ENCODE peak calls at places on chromosomes 4 and X, in eight cellular contexts. One of them, this sample, is unnamed. For H3K9me3, the result is how much of the 10 kb centered on the place peaks cover.

GRCh38 chr4:15162465-15163283 is 160.4 kb downstream of the CPEB2 start:
- DNase-seq in endodermal cell: no peak
- DNase-seq in endothelial cell of umbilical vein: peak
- DNase-seq in SK-N-SH: peak
- DNase-seq in GM23248: peak
- DNase-seq in neuronal stem cell: no peak
- DNase-seq in K562: peak
- DNase-seq in astrocyte: no peak
- DNase-seq in this sample: no peak

GRCh38 chrX:82748901-82749505 is 759.1 kb upstream of the POU3F4 start:
- DNase-seq in SK-N-SH: no peak
- DNase-seq in endothelial cell of umbilical vein: no peak
- DNase-seq in GM23248: peak
- DNase-seq in K562: no peak
- DNase-seq in endodermal cell: no peak
- DNase-seq in astrocyte: peak
- DNase-seq in neuronal stem cell: no peak
- DNase-seq in this sample: no peak

GRCh38 chrX:140525448-140525847 is 20.6 kb upstream of the SOX3 start:
- DNase-seq in endothelial cell of umbilical vein: no peak
- DNase-seq in endodermal cell: no peak
- DNase-seq in SK-N-SH: no peak
- DNase-seq in K562: no peak
- DNase-seq in neuronal stem cell: no peak
- DNase-seq in GM23248: peak
- DNase-seq in astrocyte: peak
- DNase-seq in this sample: no peak

GRCh38 chr4:82469776-82470345 is 39.5 kb downstream of the ENOPH1 start:
- DNase-seq in astrocyte: peak
- DNase-seq in SK-N-SH: no peak
- DNase-seq in K562: peak
- DNase-seq in neuronal stem cell: no peak
- DNase-seq in endothelial cell of umbilical vein: peak
- DNase-seq in endodermal cell: peak
- DNase-seq in GM23248: peak
- DNase-seq in this sample: no peak

GRCh38 chr4:96649536-96649935 is 809.6 kb downstream of the PDHA2 start:
- DNase-seq in neuronal stem cell: no peak
- DNase-seq in astrocyte: peak
- DNase-seq in endodermal cell: no peak
- DNase-seq in K562: no peak
- DNase-seq in SK-N-SH: no peak
- DNase-seq in endothelial cell of umbilical vein: peak
- DNase-seq in GM23248: no peak
- DNase-seq in this sample: no peak

GRCh38 chr4:8079916-8080753 is 78.5 kb downstream of the ABLIM2 start:
- DNase-seq in endothelial cell of umbilical vein: no peak
- DNase-seq in neuronal stem cell: no peak
- DNase-seq in astrocyte: no peak
- DNase-seq in endodermal cell: peak
- DNase-seq in GM23248: no peak
- DNase-seq in K562: no peak
- DNase-seq in SK-N-SH: no peak
- DNase-seq in this sample: no peak

GRCh38 chr4:39319678-39320077 is 46.5 kb downstream of the RFC1 start:
- DNase-seq in endodermal cell: no peak
- DNase-seq in SK-N-SH: peak
- DNase-seq in GM23248: peak
- DNase-seq in astrocyte: peak
- DNase-seq in endothelial cell of umbilical vein: peak
- DNase-seq in K562: peak
- DNase-seq in neuronal stem cell: no peak
- DNase-seq in this sample: no peak

GRCh38 chr4:181855307-181855706 is 387.9 kb upstream of the TENM3 start:
- DNase-seq in SK-N-SH: no peak
- DNase-seq in neuronal stem cell: no peak
- DNase-seq in astrocyte: no peak
- DNase-seq in endodermal cell: no peak
- DNase-seq in K562: no peak
- DNase-seq in endothelial cell of umbilical vein: no peak
- DNase-seq in GM23248: no peak
- DNase-seq in this sample: no peak

GRCh38 chrX:88416002-88416401 is 331.0 kb upstream of the CPXCR1 start:
- DNase-seq in astrocyte: no peak
- DNase-seq in K562: no peak
- DNase-seq in endothelial cell of umbilical vein: no peak
- DNase-seq in endodermal cell: no peak
- DNase-seq in GM23248: no peak
- DNase-seq in SK-N-SH: no peak
- DNase-seq in neuronal stem cell: no peak
- DNase-seq in this sample: no peak

GRCh38 chr4:136818811-136819210 is 713.5 kb downstream of the PCDH18 start:
- DNase-seq in K562: no peak
- DNase-seq in GM23248: no peak
- DNase-seq in SK-N-SH: no peak
- DNase-seq in astrocyte: peak
- DNase-seq in endothelial cell of umbilical vein: peak
- DNase-seq in neuronal stem cell: no peak
- DNase-seq in endodermal cell: no peak
- DNase-seq in this sample: no peak

GRCh38 chrX:48083212-48083611 is 11.8 kb upstream of the ZNF630 start:
- DNase-seq in neuronal stem cell: peak
- DNase-seq in endodermal cell: peak
- DNase-seq in endothelial cell of umbilical vein: peak
- DNase-seq in GM23248: peak
- DNase-seq in K562: peak
- DNase-seq in SK-N-SH: peak
- DNase-seq in astrocyte: peak
- DNase-seq in this sample: peak

GRCh38 chrX:78650906-78651437 is 8.2 kb downstream of the RTL3 start:
- DNase-seq in K562: no peak
- DNase-seq in endothelial cell of umbilical vein: no peak
- DNase-seq in SK-N-SH: no peak
- DNase-seq in endodermal cell: no peak
- DNase-seq in astrocyte: peak
- DNase-seq in neuronal stem cell: no peak
- DNase-seq in GM23248: peak
- DNase-seq in this sample: no peak

GRCh38 chr4:2417196-2417764 is 1.2 kb downstream of the ZFYVE28 start:
- DNase-seq in endothelial cell of umbilical vein: peak
- DNase-seq in SK-N-SH: peak
- DNase-seq in neuronal stem cell: no peak
- DNase-seq in GM23248: peak
- DNase-seq in endodermal cell: peak
- DNase-seq in K562: no peak
- DNase-seq in astrocyte: no peak
- DNase-seq in this sample: no peak

GRCh38 chr4:183171484-183172267 is 72.6 kb downstream of the WWC2 start:
- DNase-seq in endothelial cell of umbilical vein: peak
- DNase-seq in endodermal cell: no peak
- DNase-seq in astrocyte: no peak
- DNase-seq in K562: no peak
- DNase-seq in GM23248: peak
- DNase-seq in neuronal stem cell: no peak
- DNase-seq in SK-N-SH: no peak
- DNase-seq in this sample: no peak

GRCh38 chr4:117965608-117966007 is 68.7 kb upstream of the NDST3 start:
- DNase-seq in astrocyte: no peak
- DNase-seq in K562: no peak
- DNase-seq in endodermal cell: no peak
- DNase-seq in SK-N-SH: peak
- DNase-seq in GM23248: no peak
- DNase-seq in neuronal stem cell: no peak
- DNase-seq in endothelial cell of umbilical vein: no peak
- DNase-seq in this sample: no peak

GRCh38 chr4:139416073-139416673 is 37.7 kb upstream of the RAB33B start:
- DNase-seq in SK-N-SH: peak
- DNase-seq in GM23248: peak
- DNase-seq in astrocyte: peak
- DNase-seq in neuronal stem cell: no peak
- DNase-seq in endothelial cell of umbilical vein: peak
- DNase-seq in K562: peak
- DNase-seq in endodermal cell: no peak
- DNase-seq in this sample: peak

GRCh38 chrX:41273638-41274037 is 60.3 kb upstream of the DDX3X start:
- DNase-seq in neuronal stem cell: no peak
- DNase-seq in GM23248: peak
- DNase-seq in endothelial cell of umbilical vein: no peak
- DNase-seq in endodermal cell: no peak
- DNase-seq in astrocyte: peak
- DNase-seq in K562: no peak
- DNase-seq in SK-N-SH: no peak
- DNase-seq in this sample: no peak

GRCh38 chr4:20639346-20639745 is 60.9 kb upstream of the PACRGL start:
- DNase-seq in astrocyte: no peak
- DNase-seq in K562: no peak
- DNase-seq in neuronal stem cell: no peak
- DNase-seq in endothelial cell of umbilical vein: peak
- DNase-seq in endodermal cell: no peak
- DNase-seq in SK-N-SH: no peak
- DNase-seq in GM23248: no peak
- DNase-seq in this sample: no peak

GRCh38 chrX:101203782-101204351 is 15.7 kb upstream of the DRP2 start:
- DNase-seq in neuronal stem cell: no peak
- DNase-seq in endodermal cell: no peak
- DNase-seq in SK-N-SH: no peak
- DNase-seq in endothelial cell of umbilical vein: no peak
- DNase-seq in GM23248: no peak
- DNase-seq in astrocyte: no peak
- DNase-seq in K562: no peak
- DNase-seq in this sample: no peak

GRCh38 chr4:54784188-54784671 is 126.5 kb downstream of the KIT start:
- DNase-seq in endodermal cell: no peak
- DNase-seq in neuronal stem cell: no peak
- DNase-seq in GM23248: peak
- DNase-seq in K562: peak
- DNase-seq in endothelial cell of umbilical vein: no peak
- DNase-seq in astrocyte: peak
- DNase-seq in SK-N-SH: no peak
- DNase-seq in this sample: no peak

GRCh38 chrX:44944894-44945293 is 71.9 kb downstream of the KDM6A start:
- DNase-seq in K562: no peak
- DNase-seq in neuronal stem cell: no peak
- DNase-seq in astrocyte: no peak
- DNase-seq in GM23248: no peak
- DNase-seq in SK-N-SH: no peak
- DNase-seq in endothelial cell of umbilical vein: no peak
- DNase-seq in endodermal cell: no peak
- DNase-seq in this sample: no peak

GRCh38 chrX:40105791-40106676 is 8.3 kb upstream of the BCOR start:
- DNase-seq in neuronal stem cell: no peak
- DNase-seq in astrocyte: no peak
- DNase-seq in endodermal cell: peak
- DNase-seq in endothelial cell of umbilical vein: peak
- DNase-seq in GM23248: peak
- DNase-seq in SK-N-SH: peak
- DNase-seq in K562: peak
- DNase-seq in this sample: no peak

GRCh38 chr4:172982151-172982590 is 186.4 kb upstream of the GALNT7 start:
- DNase-seq in astrocyte: peak
- DNase-seq in K562: no peak
- DNase-seq in endothelial cell of umbilical vein: peak
- DNase-seq in neuronal stem cell: no peak
- DNase-seq in GM23248: peak
- DNase-seq in endodermal cell: no peak
- DNase-seq in SK-N-SH: no peak
- DNase-seq in this sample: no peak

GRCh38 chrX:2578864-2579263 is 78.1 kb upstream of the DHRSX start:
- DNase-seq in K562: no peak
- DNase-seq in endothelial cell of umbilical vein: no peak
- DNase-seq in astrocyte: no peak
- DNase-seq in SK-N-SH: no peak
- DNase-seq in endodermal cell: no peak
- DNase-seq in GM23248: no peak
- DNase-seq in neuronal stem cell: no peak
- DNase-seq in this sample: no peak

GRCh38 chr4:82780398-82781231 is 18.0 kb downstream of the SCD5 start:
- DNase-seq in SK-N-SH: peak
- DNase-seq in K562: peak
- DNase-seq in GM23248: peak
- DNase-seq in astrocyte: peak
- DNase-seq in endodermal cell: peak
- DNase-seq in neuronal stem cell: no peak
- DNase-seq in endothelial cell of umbilical vein: peak
- DNase-seq in this sample: no peak

GRCh38 chrX:69216446-69216845 is 51.2 kb upstream of the PJA1 start:
- DNase-seq in astrocyte: no peak
- DNase-seq in K562: no peak
- DNase-seq in endodermal cell: no peak
- DNase-seq in endothelial cell of umbilical vein: no peak
- DNase-seq in neuronal stem cell: no peak
- DNase-seq in GM23248: no peak
- DNase-seq in SK-N-SH: peak
- DNase-seq in this sample: no peak
- H3K9ac ChIP-seq in astrocyte: no peak
- H3K9ac ChIP-seq in K562: no peak
- H3K9ac ChIP-seq in endodermal cell: no peak
- H3K9ac ChIP-seq in endothelial cell of umbilical vein: no peak
- H3K9ac ChIP-seq in neuronal stem cell: no peak
- H3K9ac ChIP-seq in GM23248: no peak
- H3K9ac ChIP-seq in SK-N-SH: no peak
- H3K9ac ChIP-seq in this sample: no peak

GRCh38 chr4:25215506-25215905 is 18.3 kb upstream of the PI4K2B start:
- DNase-seq in SK-N-SH: no peak
- DNase-seq in GM23248: no peak
- DNase-seq in astrocyte: no peak
- DNase-seq in neuronal stem cell: no peak
- DNase-seq in K562: no peak
- DNase-seq in endothelial cell of umbilical vein: no peak
- DNase-seq in endodermal cell: peak
- DNase-seq in this sample: peak
- H3K9me3 ChIP-seq in SK-N-SH: under half
- H3K9me3 ChIP-seq in GM23248: under half
- H3K9me3 ChIP-seq in astrocyte: under half
- H3K9me3 ChIP-seq in neuronal stem cell: under half
- H3K9me3 ChIP-seq in K562: under half
- H3K9me3 ChIP-seq in endothelial cell of umbilical vein: under half
- H3K9me3 ChIP-seq in endodermal cell: under half
- H3K9me3 ChIP-seq in this sample: under half

GRCh38 chr4:88737304-88738015 is 39.8 kb upstream of the NAP1L5 start:
- DNase-seq in neuronal stem cell: no peak
- DNase-seq in K562: no peak
- DNase-seq in endothelial cell of umbilical vein: peak
- DNase-seq in SK-N-SH: no peak
- DNase-seq in GM23248: no peak
- DNase-seq in astrocyte: peak
- DNase-seq in endodermal cell: peak
- DNase-seq in this sample: no peak
- H3K9ac ChIP-seq in neuronal stem cell: no peak
- H3K9ac ChIP-seq in K562: no peak
- H3K9ac ChIP-seq in endothelial cell of umbilical vein: no peak
- H3K9ac ChIP-seq in SK-N-SH: no peak
- H3K9ac ChIP-seq in GM23248: no peak
- H3K9ac ChIP-seq in astrocyte: no peak
- H3K9ac ChIP-seq in endodermal cell: no peak
- H3K9ac ChIP-seq in this sample: no peak

DNA sequence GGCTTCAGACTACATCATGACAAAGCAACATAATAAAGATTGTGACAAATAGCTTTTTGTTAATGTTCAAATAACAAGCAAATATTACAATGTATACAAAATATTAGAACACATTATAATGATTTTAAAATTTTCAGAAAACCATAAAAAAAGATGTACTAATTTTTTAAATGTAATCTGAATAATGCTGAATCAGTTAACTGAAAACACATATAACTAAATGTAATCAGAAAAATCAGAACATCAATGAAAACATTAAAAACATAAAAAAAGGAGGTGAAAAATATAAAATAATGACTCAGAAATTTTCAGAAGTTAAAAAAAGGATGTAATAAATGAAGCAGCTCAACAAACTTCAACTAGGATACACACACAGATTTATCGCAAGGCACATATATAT is 53.5 kb downstream of the ZNF721 start:
- DNase-seq in neuronal stem cell: no peak
- DNase-seq in endothelial cell of umbilical vein: no peak
- DNase-seq in astrocyte: no peak
- DNase-seq in K562: no peak
- DNase-seq in SK-N-SH: no peak
- DNase-seq in GM23248: no peak
- DNase-seq in endodermal cell: no peak
- DNase-seq in this sample: no peak
- H3K9me3 ChIP-seq in neuronal stem cell: half or more
- H3K9me3 ChIP-seq in endothelial cell of umbilical vein: under half
- H3K9me3 ChIP-seq in astrocyte: under half
- H3K9me3 ChIP-seq in K562: half or more
- H3K9me3 ChIP-seq in SK-N-SH: half or more
- H3K9me3 ChIP-seq in GM23248: half or more
- H3K9me3 ChIP-seq in endodermal cell: half or more
- H3K9me3 ChIP-seq in this sample: half or more